ENCODE peak calls at places on chromosome 9, in ten cellular contexts. W is cardiac muscle cell; B is MM.1S; Q is ovary; N is CD4-positive, CD25-positive, alpha-beta regulatory T cell; X is AG04450; D is A549; C is transverse colon; P is tibial artery; F is stomach. U is an unnamed sample. For H3K9me3, the result is how much of the 10 kb centered on the place peaks cover.

GRCh38 chr9:97889941-97890557 is 32.3 kb downstream of the TRMO start:
- DNase-seq in W (peak), B (peak), Q (no peak), N (peak), X (no peak), D (peak), C (peak), P (no peak), F (peak), U (no peak)

GRCh38 chr9:118023649-118024048 is 319.4 kb downstream of the TLR4 start:
- DNase-seq in W (no peak), B (no peak), Q (no peak), N (no peak), X (no peak), D (no peak), C (no peak), P (no peak), F (no peak), U (no peak)

GRCh38 chr9:89750117-89750551 is 145.3 kb downstream of the GADD45G start:
- DNase-seq in W (peak), B (no peak), Q (peak), N (no peak), X (no peak), D (no peak), C (no peak), P (no peak), F (no peak), U (no peak)

GRCh38 chr9:110606179-110606578 is 26.6 kb upstream of the SVEP1 start:
- DNase-seq in W (no peak), B (no peak), Q (no peak), N (no peak), X (no peak), D (no peak), C (no peak), P (no peak), F (no peak), U (no peak)

GRCh38 chr9:70113403-70114022 is 69.9 kb downstream of the MAMDC2 start:
- DNase-seq in W (peak), B (peak), Q (peak), N (peak), X (no peak), D (peak), C (peak), P (peak), F (peak), U (peak)

GRCh38 chr9:130740218-130741023 is 46.8 kb downstream of the EXOSC2 start:
- DNase-seq in W (no peak), B (no peak), Q (no peak), N (no peak), X (no peak), D (no peak), C (no peak), P (no peak), F (no peak), U (no peak)

GRCh38 chr9:94140418-94140780 is 56.1 kb downstream of the PTPDC1 start:
- DNase-seq in W (no peak), B (no peak), Q (no peak), N (no peak), X (no peak), D (no peak), C (no peak), P (no peak), F (no peak), U (no peak)

GRCh38 chr9:7536310-7536939 is 263.2 kb downstream of the DMAC1 start:
- DNase-seq in W (peak), B (peak), Q (no peak), N (peak), X (peak), D (peak), C (peak), P (no peak), F (peak), U (no peak)

GRCh38 chr9:8703904-8704303 is 904.3 kb upstream of the DMAC1 start:
- DNase-seq in W (no peak), B (no peak), Q (no peak), N (no peak), X (no peak), D (no peak), C (no peak), P (no peak), F (no peak), U (no peak)

GRCh38 chr9:78115073-78115472 is 83.5 kb upstream of the GNAQ start:
- DNase-seq in W (peak), B (peak), Q (no peak), N (peak), X (no peak), D (peak), C (no peak), P (no peak), F (no peak), U (no peak)

GRCh38 chr9:121852646-121853616 is 201.5 kb downstream of the DAB2IP start:
- DNase-seq in W (peak), B (no peak), Q (peak), N (no peak), X (no peak), D (no peak), C (no peak), P (peak), F (no peak), U (peak)

GRCh38 chr9:137694962-137695875 is 76.4 kb downstream of the EHMT1 start:
- DNase-seq in W (peak), B (no peak), Q (no peak), N (no peak), X (no peak), D (peak), C (peak), P (no peak), F (peak), U (no peak)

GRCh38 chr9:98134702-98135557 is 15.9 kb upstream of the TRIM14 start:
- DNase-seq in W (no peak), B (no peak), Q (no peak), N (no peak), X (no peak), D (no peak), C (peak), P (peak), F (no peak), U (no peak)

GRCh38 chr9:128143409-128144238 is 5.6 kb upstream of the LCN2 start:
- DNase-seq in W (no peak), B (no peak), Q (no peak), N (no peak), X (no peak), D (no peak), C (peak), P (no peak), F (no peak), U (no peak)

GRCh38 chr9:114621975-114622609 is 11.0 kb downstream of the TMEM268 start:
- DNase-seq in W (peak), B (no peak), Q (peak), N (no peak), X (peak), D (peak), C (no peak), P (no peak), F (no peak), U (no peak)

GRCh38 chr9:87336914-87337333 is 160.7 kb upstream of the DAPK1 start:
- DNase-seq in W (peak), B (peak), Q (peak), N (peak), X (peak), D (peak), C (no peak), P (no peak), F (peak), U (no peak)

GRCh38 chr9:16671591-16672137 is 198.8 kb downstream of the BNC2 start:
- DNase-seq in W (peak), B (no peak), Q (no peak), N (no peak), X (peak), D (no peak), C (no peak), P (no peak), F (no peak), U (no peak)

GRCh38 chr9:109956811-109957440 is 176.9 kb downstream of the PALM2AKAP2 start:
- DNase-seq in W (peak), B (no peak), Q (no peak), N (no peak), X (peak), D (no peak), C (no peak), P (no peak), F (no peak), U (no peak)

GRCh38 chr9:3468407-3469205 is 57.2 kb downstream of the RFX3 start:
- DNase-seq in W (no peak), B (no peak), Q (no peak), N (no peak), X (no peak), D (no peak), C (no peak), P (no peak), F (no peak), U (no peak)

GRCh38 chr9:37801287-37801850 is 772 bp downstream of the DCAF10 start:
- DNase-seq in W (peak), B (peak), Q (no peak), N (no peak), X (no peak), D (peak), C (peak), P (no peak), F (peak), U (no peak)

GRCh38 chr9:104091708-104092107 is 2.4 kb upstream of the SMC2 start:
- DNase-seq in W (peak), B (no peak), Q (no peak), N (peak), X (peak), D (peak), C (peak), P (peak), F (no peak), U (no peak)

GRCh38 chr9:136179101-136179616 is 25.8 kb downstream of the LHX3 start:
- DNase-seq in W (no peak), B (no peak), Q (no peak), N (no peak), X (no peak), D (no peak), C (no peak), P (no peak), F (no peak), U (no peak)

GRCh38 chr9:69546265-69546664 is 125.9 kb downstream of the APBA1 start:
- DNase-seq in W (peak), B (no peak), Q (no peak), N (no peak), X (no peak), D (peak), C (peak), P (no peak), F (no peak), U (no peak)

GRCh38 chr9:134049236-134049635 is 18.6 kb downstream of the BRD3 start:
- DNase-seq in W (no peak), B (no peak), Q (no peak), N (no peak), X (no peak), D (no peak), C (no peak), P (no peak), F (peak), U (no peak)

GRCh38 chr9:1916676-1917075 is 98.5 kb upstream of the SMARCA2 start:
- DNase-seq in W (peak), B (no peak), Q (no peak), N (no peak), X (no peak), D (no peak), C (no peak), P (no peak), F (no peak), U (no peak)

GRCh38 chr9:112010537-112010936 is 113.9 kb downstream of the UGCG start:
- DNase-seq in W (no peak), B (no peak), Q (no peak), N (no peak), X (no peak), D (no peak), C (no peak), P (no peak), F (no peak), U (no peak)

GRCh38 chr9:6907772-6908381 is 150.1 kb downstream of the KDM4C start:
- DNase-seq in W (peak), B (no peak), Q (no peak), N (no peak), X (peak), D (peak), C (no peak), P (no peak), F (no peak), U (no peak)

GRCh38 chr9:83299094-83299493 is 236.2 kb upstream of the RASEF start:
- DNase-seq in W (no peak), B (no peak), Q (no peak), N (no peak), X (no peak), D (no peak), C (no peak), P (no peak), F (no peak), U (no peak)

GRCh38 chr9:19409406-19410194 is 791 bp downstream of the ACER2 start:
- DNase-seq in W (peak), B (no peak), Q (peak), N (peak), X (no peak), D (peak), C (peak), P (peak), F (no peak), U (peak)

GRCh38 chr9:19410594-19410993 is 1.8 kb downstream of the ACER2 start:
- DNase-seq in W (no peak), B (no peak), Q (no peak), N (no peak), X (no peak), D (no peak), C (no peak), P (no peak), F (no peak), U (no peak)

GRCh38 chr9:19408693-19409405 is at the start of gene ACER2:
- DNase-seq in W (peak), B (peak), Q (peak), N (peak), X (peak), D (peak), C (peak), P (peak), F (peak), U (peak)

GRCh38 chr9:19411316-19411715 is 2.5 kb downstream of the ACER2 start:
- DNase-seq in W (peak), B (no peak), Q (no peak), N (no peak), X (peak), D (no peak), C (no peak), P (no peak), F (no peak), U (no peak)

DNA sequence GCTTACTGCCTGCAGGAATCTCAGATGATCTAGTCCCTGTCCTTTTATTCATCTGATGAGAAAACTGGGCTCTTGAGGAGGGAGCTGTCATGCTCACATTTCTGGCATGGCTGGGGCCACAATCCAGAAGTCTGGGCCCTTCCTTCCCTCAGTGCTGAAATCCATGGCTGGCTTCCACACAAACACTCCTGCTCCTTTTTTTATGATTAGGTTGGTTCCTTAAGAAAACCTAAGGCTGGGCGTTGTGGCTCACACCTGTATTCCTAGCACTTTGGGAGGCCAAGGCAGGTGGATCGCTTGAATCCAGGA is 1.3 kb downstream of the ACER2 start:
- DNase-seq in W (no peak), B (no peak), Q (no peak), N (no peak), X (no peak), D (no peak), C (no peak), P (no peak), F (no peak), U (no peak)
- H3K4me3 ChIP-seq in W (no peak), B (no peak), Q (no peak), N (peak), X (peak), D (no peak), C (peak), P (peak), F (peak), U (peak)

DNA sequence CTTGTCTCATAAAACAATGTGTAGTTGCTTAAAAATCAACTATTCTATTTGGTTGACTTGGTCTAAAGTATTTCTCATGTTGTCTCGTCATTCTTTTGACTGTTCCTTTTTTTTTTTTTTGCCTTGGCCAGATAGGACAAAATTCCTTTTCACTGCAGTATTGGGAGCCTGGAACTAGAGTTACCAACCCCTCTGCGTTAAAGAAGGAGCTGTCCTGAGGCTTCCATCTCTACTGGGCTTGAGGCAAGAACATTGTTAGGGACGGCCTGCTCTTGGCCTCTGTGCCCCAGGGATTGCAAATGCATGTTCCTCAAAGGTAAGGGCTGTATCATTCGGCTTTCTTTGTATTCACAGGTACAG is 1.4 kb upstream of the NPR2 start:
- DNase-seq in W (no peak), B (no peak), Q (no peak), N (no peak), X (no peak), D (no peak), C (no peak), P (no peak), F (no peak), U (no peak)
- H3K9me3 ChIP-seq in W (under half), B (under half), Q (under half), N (under half), X (under half), D (under half), C (under half), P (under half), F (under half), U (under half)

GRCh38 chr9:92711844-92712243 is 41.9 kb upstream of the IPPK start:
- DNase-seq in W (no peak), B (peak), Q (no peak), N (peak), X (no peak), D (no peak), C (no peak), P (no peak), F (no peak), U (no peak)
- H3K4me3 ChIP-seq in W (no peak), B (no peak), Q (no peak), N (peak), X (no peak), D (no peak), C (no peak), P (no peak), F (no peak), U (no peak)

GRCh38 chr9:5695860-5696259 is 67.0 kb downstream of the RIC1 start:
- DNase-seq in W (no peak), B (no peak), Q (no peak), N (no peak), X (no peak), D (no peak), C (no peak), P (no peak), F (no peak), U (no peak)

GRCh38 chr9:5698004-5698403 is 69.1 kb downstream of the RIC1 start:
- DNase-seq in W (no peak), B (no peak), Q (no peak), N (no peak), X (no peak), D (no peak), C (no peak), P (no peak), F (no peak), U (no peak)

GRCh38 chr9:5698810-5699556 is 70.1 kb downstream of the RIC1 start:
- DNase-seq in W (peak), B (no peak), Q (no peak), N (no peak), X (peak), D (no peak), C (no peak), P (no peak), F (no peak), U (no peak)

DNA sequence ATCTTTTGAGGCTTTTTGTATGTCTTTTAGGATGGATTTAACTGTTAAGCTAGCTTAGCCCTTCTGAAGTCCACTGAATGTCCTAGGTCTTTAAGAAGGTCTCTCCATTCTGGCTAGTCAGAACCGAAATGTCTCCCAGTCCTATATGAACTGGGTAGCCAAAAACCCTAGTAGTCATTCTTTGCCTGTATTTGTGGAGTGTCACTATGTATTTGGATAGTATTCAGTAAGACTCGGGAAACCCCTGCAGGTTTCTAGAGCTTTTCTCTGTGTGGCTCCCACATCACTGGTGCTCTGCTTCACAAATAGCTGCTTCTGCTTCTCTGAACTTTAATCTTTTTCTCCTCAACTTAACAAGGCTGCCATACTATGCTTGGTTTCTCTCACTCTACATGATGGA is 68.0 kb downstream of the RIC1 start:
- DNase-seq in W (no peak), B (no peak), Q (no peak), N (no peak), X (no peak), D (no peak), C (no peak), P (no peak), F (no peak), U (no peak)
- H3K9me3 ChIP-seq in W (under half), B (under half), Q (under half), N (under half), X (under half), D (under half), C (under half), P (under half), F (under half), U (under half)

GRCh38 chr9:113501821-113502220 is 38.3 kb downstream of the RGS3 start:
- DNase-seq in W (no peak), B (no peak), Q (no peak), N (no peak), X (no peak), D (no peak), C (no peak), P (no peak), F (no peak), U (no peak)

GRCh38 chr9:113499153-113499875 is 35.8 kb downstream of the RGS3 start:
- DNase-seq in W (no peak), B (no peak), Q (no peak), N (no peak), X (no peak), D (no peak), C (no peak), P (no peak), F (no peak), U (no peak)

GRCh38 chr9:113499876-113500497 is 36.5 kb downstream of the RGS3 start:
- DNase-seq in W (no peak), B (no peak), Q (no peak), N (no peak), X (no peak), D (no peak), C (no peak), P (no peak), F (no peak), U (no peak)

GRCh38 chr9:113502427-113503008 is 39.0 kb downstream of the RGS3 start:
- DNase-seq in W (no peak), B (no peak), Q (no peak), N (no peak), X (no peak), D (no peak), C (no peak), P (no peak), F (no peak), U (no peak)

DNA sequence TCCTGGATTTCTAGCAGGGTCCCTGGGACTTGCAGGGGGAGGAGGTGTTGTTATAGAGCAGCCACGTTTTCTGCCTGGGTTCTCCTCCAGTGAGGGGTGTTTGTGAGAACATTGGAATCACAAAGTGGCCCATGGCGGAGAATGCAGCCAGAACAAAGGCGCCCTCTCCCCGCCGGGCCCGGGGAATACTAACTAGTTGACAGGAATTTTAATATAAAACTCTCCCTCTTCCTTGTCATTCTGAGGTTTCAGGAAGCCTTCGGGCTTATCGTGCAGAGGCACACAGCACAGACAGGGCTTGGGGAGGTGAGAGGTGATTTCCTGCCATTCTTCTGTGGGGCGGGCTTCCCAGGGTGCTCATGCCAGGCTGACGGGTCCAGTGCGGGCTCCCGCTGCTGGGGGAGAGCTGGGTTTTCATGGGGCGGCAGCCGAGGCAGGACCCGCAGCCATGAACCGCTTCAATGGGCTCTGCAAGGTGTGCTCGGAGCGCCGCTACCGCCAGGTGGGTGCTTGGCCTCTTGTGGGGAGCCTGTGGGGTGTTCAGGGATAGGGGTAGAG is 37.7 kb downstream of the RGS3 start:
- DNase-seq in W (no peak), B (no peak), Q (no peak), N (no peak), X (no peak), D (no peak), C (no peak), P (no peak), F (no peak), U (no peak)
- H3K4me3 ChIP-seq in W (no peak), B (no peak), Q (no peak), N (no peak), X (no peak), D (no peak), C (no peak), P (peak), F (peak), U (peak)

GRCh38 chr9:101791533-101791932 is 53.1 kb upstream of the GRIN3A start:
- DNase-seq in W (no peak), B (no peak), Q (no peak), N (no peak), X (no peak), D (no peak), C (no peak), P (no peak), F (no peak), U (no peak)
- H3K9me3 ChIP-seq in W (under half), B (under half), Q (under half), N (under half), X (under half), D (under half), C (under half), P (under half), F (under half), U (under half)

U was measured in ascending aorta.